ENCODE peak calls at places on chromosomes 13 and 19, in ten cellular contexts. M is astrocyte of the cerebellum, C is GM10248, E is BJ, K is IMR-90, T is neural crest cell, R is lower leg skin, D is upper lobe of left lung, I is endothelial cell, Y is heart left ventricle. O is an unnamed sample.

GRCh38 chr13:59744747-59745394 is 418.9 kb downstream of the DIAPH3 start:
- DNase-seq in M (no peak), C (no peak), E (no peak), K (peak), T (no peak), R (no peak), D (no peak), I (no peak), Y (no peak), O (no peak)

GRCh38 chr13:110617326-110618072 is 2.2 kb downstream of the NAXD start:
- DNase-seq in M (peak), C (no peak), E (no peak), K (peak), T (no peak), R (no peak), D (peak), I (no peak), Y (no peak), O (no peak)

GRCh38 chr13:40087021-40088002 is 431.9 kb downstream of the COG6 start:
- DNase-seq in M (no peak), C (no peak), E (no peak), K (no peak), T (no peak), R (no peak), D (no peak), I (no peak), Y (no peak), O (no peak)

GRCh38 chr13:109154546-109154945 is 525.1 kb downstream of the MYO16 start:
- DNase-seq in M (no peak), C (no peak), E (no peak), K (no peak), T (no peak), R (no peak), D (no peak), I (no peak), Y (no peak), O (no peak)

GRCh38 chr13:60426075-60426474 is 29.1 kb downstream of the TDRD3 start:
- DNase-seq in M (no peak), C (no peak), E (no peak), K (no peak), T (no peak), R (no peak), D (no peak), I (no peak), Y (no peak), O (no peak)

GRCh38 chr19:29211562-29212416 is 1.2 kb downstream of the UQCRFS1 start:
- DNase-seq in M (no peak), C (no peak), E (no peak), K (peak), T (no peak), R (no peak), D (no peak), I (no peak), Y (no peak), O (no peak)

GRCh38 chr13:31221057-31221456 is 21.3 kb downstream of the B3GLCT start:
- DNase-seq in M (no peak), C (no peak), E (no peak), K (no peak), T (no peak), R (no peak), D (no peak), I (no peak), Y (no peak), O (no peak)

GRCh38 chr13:50131998-50132936 is 117.0 kb downstream of the KCNRG start:
- DNase-seq in M (no peak), C (no peak), E (no peak), K (no peak), T (no peak), R (no peak), D (no peak), I (no peak), Y (no peak), O (no peak)

GRCh38 chr13:41401371-41401770 is 56.0 kb upstream of the RGCC start:
- DNase-seq in M (no peak), C (no peak), E (no peak), K (no peak), T (peak), R (no peak), D (no peak), I (no peak), Y (no peak), O (no peak)

GRCh38 chr13:24672141-24673132 is 7.8 kb upstream of the ATP12A start:
- DNase-seq in M (no peak), C (no peak), E (no peak), K (no peak), T (no peak), R (no peak), D (no peak), I (no peak), Y (no peak), O (no peak)

GRCh38 chr19:19170053-19170945 is at the start of gene MEF2B:
- DNase-seq in M (no peak), C (peak), E (no peak), K (peak), T (peak), R (peak), D (peak), I (peak), Y (peak), O (peak)

GRCh38 chr19:56201973-56202372 is at the start of gene ZSCAN5C:
- DNase-seq in M (no peak), C (no peak), E (no peak), K (no peak), T (no peak), R (no peak), D (no peak), I (no peak), Y (no peak), O (no peak)

GRCh38 chr19:51509823-51510660 is 8.4 kb upstream of the SIGLEC12 start:
- DNase-seq in M (no peak), C (no peak), E (no peak), K (no peak), T (no peak), R (no peak), D (no peak), I (no peak), Y (no peak), O (no peak)

GRCh38 chr19:42114412-42114811 is 17.8 kb downstream of the POU2F2 start:
- DNase-seq in M (no peak), C (peak), E (no peak), K (no peak), T (no peak), R (no peak), D (no peak), I (no peak), Y (no peak), O (no peak)

GRCh38 chr19:18194554-18195238 is 1.7 kb downstream of the MPV17L2 start:
- DNase-seq in M (peak), C (peak), E (no peak), K (peak), T (no peak), R (no peak), D (peak), I (peak), Y (no peak), O (no peak)

GRCh38 chr19:16516381-16516780 is 20.2 kb downstream of the C19orf44 start:
- DNase-seq in M (no peak), C (no peak), E (no peak), K (no peak), T (no peak), R (no peak), D (no peak), I (no peak), Y (no peak), O (no peak)

GRCh38 chr19:35449347-35450043 is 1.4 kb downstream of the FFAR2 start:
- DNase-seq in M (no peak), C (no peak), E (no peak), K (no peak), T (no peak), R (no peak), D (peak), I (no peak), Y (no peak), O (no peak)

GRCh38 chr19:33828266-33829075 is 31.8 kb downstream of the KCTD15 start:
- DNase-seq in M (no peak), C (no peak), E (no peak), K (no peak), T (no peak), R (no peak), D (no peak), I (no peak), Y (no peak), O (peak)

GRCh38 chr13:65605386-65605785 is 1624.8 kb downstream of the PCDH9 start:
- DNase-seq in M (no peak), C (no peak), E (no peak), K (peak), T (no peak), R (no peak), D (no peak), I (no peak), Y (no peak), O (no peak)

GRCh38 chr13:40095695-40096356 is 440.4 kb downstream of the COG6 start:
- DNase-seq in M (no peak), C (no peak), E (no peak), K (no peak), T (no peak), R (no peak), D (no peak), I (no peak), Y (no peak), O (no peak)

GRCh38 chr19:10420444-10421239 is at the start of gene PDE4A:
- DNase-seq in M (no peak), C (peak), E (no peak), K (no peak), T (no peak), R (no peak), D (no peak), I (peak), Y (peak), O (no peak)

GRCh38 chr13:93375491-93375890 is 148.9 kb downstream of the GPC6 start:
- DNase-seq in M (no peak), C (no peak), E (no peak), K (no peak), T (no peak), R (no peak), D (no peak), I (no peak), Y (no peak), O (no peak)

GRCh38 chr13:39963612-39964011 is 308.1 kb downstream of the COG6 start:
- DNase-seq in M (no peak), C (no peak), E (no peak), K (no peak), T (no peak), R (no peak), D (no peak), I (no peak), Y (no peak), O (no peak)

GRCh38 chr19:7679017-7679720 is 1.5 kb upstream of the TRAPPC5 start:
- DNase-seq in M (no peak), C (peak), E (no peak), K (no peak), T (no peak), R (no peak), D (peak), I (no peak), Y (no peak), O (no peak)

GRCh38 chr13:80341771-80342271 is 895 bp upstream of the SPRY2 start:
- DNase-seq in M (no peak), C (no peak), E (no peak), K (peak), T (peak), R (no peak), D (peak), I (peak), Y (peak), O (no peak)

GRCh38 chr19:56350416-56351045 is 35.9 kb upstream of the ZSCAN5A start:
- DNase-seq in M (peak), C (peak), E (no peak), K (peak), T (peak), R (peak), D (peak), I (peak), Y (peak), O (no peak)

GRCh38 chr13:113856716-113857065 is 7.2 kb downstream of the GAS6 start:
- DNase-seq in M (no peak), C (no peak), E (no peak), K (peak), T (no peak), R (no peak), D (no peak), I (no peak), Y (peak), O (peak)

GRCh38 chr19:34555447-34555846 is 73.9 kb downstream of the WTIP start:
- DNase-seq in M (no peak), C (no peak), E (no peak), K (no peak), T (no peak), R (no peak), D (no peak), I (no peak), Y (no peak), O (no peak)

GRCh38 chr19:12987190-12987589 is 8.1 kb upstream of the NFIX start:
- DNase-seq in M (no peak), C (no peak), E (no peak), K (no peak), T (no peak), R (no peak), D (no peak), I (no peak), Y (no peak), O (no peak)

GRCh38 chr19:47742636-47743035 is 2.7 kb upstream of the NOP53 start:
- DNase-seq in M (no peak), C (no peak), E (no peak), K (no peak), T (no peak), R (no peak), D (no peak), I (no peak), Y (no peak), O (no peak)

GRCh38 chr19:19110410-19111137 is 27.7 kb downstream of the TMEM161A start:
- DNase-seq in M (no peak), C (peak), E (no peak), K (no peak), T (peak), R (no peak), D (no peak), I (peak), Y (no peak), O (no peak)

GRCh38 chr19:48248081-48248833 is 7.5 kb downstream of the CARD8 start:
- DNase-seq in M (no peak), C (no peak), E (no peak), K (no peak), T (no peak), R (no peak), D (no peak), I (no peak), Y (no peak), O (no peak)

GRCh38 chr13:26406791-26407190 is 150.7 kb upstream of the WASF3 start:
- DNase-seq in M (no peak), C (no peak), E (no peak), K (no peak), T (no peak), R (no peak), D (no peak), I (no peak), Y (no peak), O (no peak)

GRCh38 chr19:5591476-5591875 is 23.7 kb upstream of the TINCR start:
- DNase-seq in M (no peak), C (no peak), E (no peak), K (no peak), T (no peak), R (no peak), D (no peak), I (no peak), Y (no peak), O (no peak)

GRCh38 chr13:24644051-24644450 is 36.2 kb upstream of the ATP12A start:
- DNase-seq in M (peak), C (no peak), E (no peak), K (peak), T (no peak), R (no peak), D (no peak), I (no peak), Y (no peak), O (no peak)

GRCh38 chr19:44785271-44785670 is 7.6 kb downstream of the CBLC start:
- DNase-seq in M (no peak), C (no peak), E (no peak), K (no peak), T (no peak), R (no peak), D (no peak), I (no peak), Y (no peak), O (no peak)
- TF ChIP-seq CTCF in M (no peak), C (no peak), E (no peak), K (no peak), T (no peak), R (no peak), D (no peak), I (no peak), Y (no peak), O (no peak)

GRCh38 chr19:32363632-32364031 is 18.2 kb downstream of the ZNF507 start:
- DNase-seq in M (no peak), C (no peak), E (no peak), K (no peak), T (no peak), R (no peak), D (no peak), I (no peak), Y (no peak), O (no peak)

GRCh38 chr19:32367948-32368536 is 22.6 kb downstream of the ZNF507 start:
- DNase-seq in M (no peak), C (no peak), E (no peak), K (no peak), T (no peak), R (no peak), D (no peak), I (no peak), Y (no peak), O (no peak)

GRCh38 chr19:32364040-32364439 is 18.6 kb downstream of the ZNF507 start:
- DNase-seq in M (no peak), C (no peak), E (no peak), K (no peak), T (no peak), R (no peak), D (no peak), I (no peak), Y (no peak), O (no peak)

GRCh38 chr19:32368781-32369180 is 23.4 kb downstream of the ZNF507 start:
- DNase-seq in M (no peak), C (no peak), E (no peak), K (no peak), T (no peak), R (no peak), D (no peak), I (no peak), Y (no peak), O (no peak)

GRCh38 chr19:32367063-32367462 is 21.7 kb downstream of the ZNF507 start:
- DNase-seq in M (no peak), C (no peak), E (no peak), K (no peak), T (no peak), R (no peak), D (no peak), I (no peak), Y (no peak), O (no peak)
- TF ChIP-seq CTCF in M (no peak), C (no peak), E (no peak), K (no peak), T (no peak), R (no peak), D (no peak), I (no peak), Y (no peak), O (no peak)

GRCh38 chr19:1239796-1240737 is 1.5 kb upstream of the ATP5F1D start:
- DNase-seq in M (peak), C (peak), E (no peak), K (peak), T (peak), R (peak), D (peak), I (peak), Y (peak), O (peak)

GRCh38 chr19:1237027-1237659 is 662 bp downstream of the CBARP start:
- DNase-seq in M (no peak), C (no peak), E (no peak), K (no peak), T (no peak), R (no peak), D (no peak), I (no peak), Y (peak), O (no peak)

GRCh38 chr19:1237754-1238372 is at the start of gene CBARP:
- DNase-seq in M (no peak), C (peak), E (no peak), K (no peak), T (no peak), R (no peak), D (no peak), I (peak), Y (peak), O (no peak)

GRCh38 chr19:1239420-1239795 is 1.6 kb upstream of the CBARP start:
- DNase-seq in M (no peak), C (no peak), E (no peak), K (no peak), T (no peak), R (no peak), D (no peak), I (no peak), Y (no peak), O (no peak)

GRCh38 chr19:1238373-1239303 is 833 bp upstream of the CBARP start:
- DNase-seq in M (no peak), C (no peak), E (no peak), K (no peak), T (no peak), R (no peak), D (no peak), I (no peak), Y (no peak), O (no peak)
- TF ChIP-seq CTCF in M (no peak), C (no peak), E (no peak), K (no peak), T (no peak), R (no peak), D (no peak), I (no peak), Y (no peak), O (no peak)

GRCh38 chr19:3849092-3849491 is 19.7 kb downstream of the ZFR2 start:
- DNase-seq in M (no peak), C (no peak), E (no peak), K (no peak), T (peak), R (no peak), D (no peak), I (peak), Y (no peak), O (no peak)
- TF ChIP-seq CTCF in M (no peak), C (no peak), E (peak), K (peak), T (peak), R (no peak), D (peak), I (peak), Y (peak), O (peak)

GRCh38 chr13:78652651-78653050 is 6.3 kb downstream of the OBI1 start:
- DNase-seq in M (no peak), C (no peak), E (no peak), K (no peak), T (no peak), R (no peak), D (no peak), I (no peak), Y (no peak), O (no peak)

GRCh38 chr13:78655007-78655406 is 3.9 kb downstream of the OBI1 start:
- DNase-seq in M (no peak), C (no peak), E (no peak), K (no peak), T (no peak), R (no peak), D (no peak), I (no peak), Y (no peak), O (no peak)

GRCh38 chr13:78657699-78658629 is 991 bp downstream of the OBI1 start:
- DNase-seq in M (no peak), C (peak), E (no peak), K (peak), T (no peak), R (no peak), D (no peak), I (no peak), Y (no peak), O (no peak)

GRCh38 chr13:78658630-78659449 is at the start of gene OBI1:
- DNase-seq in M (peak), C (peak), E (peak), K (peak), T (peak), R (peak), D (peak), I (peak), Y (peak), O (peak)

DNA sequence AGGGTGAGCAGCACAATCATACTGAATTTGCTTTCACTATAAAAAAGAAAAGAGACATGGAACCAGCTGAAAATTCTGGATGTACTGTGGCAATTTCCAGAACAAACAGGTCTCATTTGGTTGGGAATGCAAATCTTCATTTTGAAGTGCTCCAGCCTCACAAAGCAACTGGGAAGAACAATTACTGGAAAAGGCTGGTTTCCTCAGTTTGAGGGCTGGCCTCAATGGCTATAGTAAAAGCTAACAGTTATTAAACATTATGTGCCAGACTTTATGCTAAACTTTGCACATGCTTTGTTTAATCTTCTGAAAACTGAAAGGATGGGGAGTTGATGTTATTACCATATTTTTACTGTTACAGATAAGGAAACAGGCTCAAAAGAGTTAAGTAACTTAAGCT is 3.0 kb downstream of the OBI1 start:
- DNase-seq in M (no peak), C (no peak), E (no peak), K (no peak), T (no peak), R (no peak), D (no peak), I (no peak), Y (no peak), O (no peak)
- TF ChIP-seq CTCF in M (no peak), C (no peak), E (no peak), K (no peak), T (no peak), R (no peak), D (no peak), I (no peak), Y (no peak), O (no peak)

GRCh38 chr19:23075031-23075733 is 41.6 kb upstream of the ZNF730 start:
- DNase-seq in M (peak), C (peak), E (no peak), K (peak), T (peak), R (peak), D (peak), I (peak), Y (peak), O (peak)
- TF ChIP-seq CTCF in M (no peak), C (no peak), E (no peak), K (no peak), T (no peak), R (no peak), D (no peak), I (no peak), Y (no peak), O (peak)

DNA sequence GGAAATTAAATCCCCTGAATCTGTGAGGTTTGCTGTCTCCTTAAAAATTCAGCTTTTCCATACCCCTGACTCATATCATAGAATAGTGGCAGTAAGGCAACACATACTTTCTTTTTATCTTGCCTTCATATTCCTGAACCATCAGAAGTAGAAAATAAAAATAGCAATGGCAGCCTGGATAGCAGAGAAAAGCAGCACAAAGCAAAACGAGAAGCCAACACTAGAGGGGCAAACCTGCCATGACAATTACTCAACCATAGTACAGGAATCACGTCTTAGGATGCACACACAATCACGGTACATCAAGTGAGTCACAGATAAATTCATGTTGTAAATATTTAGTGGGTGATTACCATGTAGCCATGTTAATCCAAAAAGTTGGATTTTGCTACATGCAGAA is 343.0 kb downstream of the ITGBL1 start:
- DNase-seq in M (no peak), C (no peak), E (no peak), K (no peak), T (no peak), R (no peak), D (no peak), I (no peak), Y (no peak), O (no peak)
- TF ChIP-seq CTCF in M (no peak), C (no peak), E (no peak), K (no peak), T (no peak), R (no peak), D (no peak), I (no peak), Y (no peak), O (no peak)